ENCODE peak calls at places on chromosomes 11 and 22, in seven cellular contexts. One of them, this sample, is unnamed.

GRCh38 chr11:86537541-86538222 is 134.7 kb downstream of the ME3 start:
- DNase-seq in A172: no peak
- DNase-seq in ovary: no peak
- DNase-seq in NCI-H1105 treated with DMSO at 0.1 percent for 48 hours: no peak
- DNase-seq in Calu3: no peak
- DNase-seq in kidney tubule cell: no peak
- DNase-seq in CD8-positive, alpha-beta memory T cell: no peak
- DNase-seq in this sample: no peak

GRCh38 chr11:1757861-1758610 is 5.7 kb downstream of the CTSD start:
- DNase-seq in kidney tubule cell: no peak
- DNase-seq in ovary: no peak
- DNase-seq in CD8-positive, alpha-beta memory T cell: peak
- DNase-seq in NCI-H1105 treated with DMSO at 0.1 percent for 48 hours: no peak
- DNase-seq in A172: no peak
- DNase-seq in Calu3: no peak
- DNase-seq in this sample: no peak

GRCh38 chr11:88480217-88480616 is 142.7 kb upstream of the CTSC start:
- DNase-seq in Calu3: no peak
- DNase-seq in NCI-H1105 treated with DMSO at 0.1 percent for 48 hours: no peak
- DNase-seq in CD8-positive, alpha-beta memory T cell: no peak
- DNase-seq in A172: peak
- DNase-seq in kidney tubule cell: peak
- DNase-seq in ovary: no peak
- DNase-seq in this sample: peak

GRCh38 chr11:78418584-78419211 is 1.1 kb upstream of the GAB2 start:
- DNase-seq in ovary: no peak
- DNase-seq in NCI-H1105 treated with DMSO at 0.1 percent for 48 hours: no peak
- DNase-seq in A172: no peak
- DNase-seq in kidney tubule cell: no peak
- DNase-seq in Calu3: no peak
- DNase-seq in CD8-positive, alpha-beta memory T cell: no peak
- DNase-seq in this sample: peak

GRCh38 chr22:40624770-40625169 is 11.7 kb downstream of the MRTFA start:
- DNase-seq in ovary: no peak
- DNase-seq in CD8-positive, alpha-beta memory T cell: no peak
- DNase-seq in Calu3: no peak
- DNase-seq in NCI-H1105 treated with DMSO at 0.1 percent for 48 hours: no peak
- DNase-seq in A172: no peak
- DNase-seq in kidney tubule cell: peak
- DNase-seq in this sample: no peak

GRCh38 chr11:105181100-105181499 is 41.5 kb upstream of the CARD18 start:
- DNase-seq in CD8-positive, alpha-beta memory T cell: no peak
- DNase-seq in NCI-H1105 treated with DMSO at 0.1 percent for 48 hours: no peak
- DNase-seq in A172: peak
- DNase-seq in Calu3: no peak
- DNase-seq in ovary: no peak
- DNase-seq in kidney tubule cell: peak
- DNase-seq in this sample: peak

GRCh38 chr22:46609175-46609690 is 11.0 kb upstream of the GRAMD4 start:
- DNase-seq in ovary: no peak
- DNase-seq in kidney tubule cell: no peak
- DNase-seq in NCI-H1105 treated with DMSO at 0.1 percent for 48 hours: no peak
- DNase-seq in A172: no peak
- DNase-seq in CD8-positive, alpha-beta memory T cell: no peak
- DNase-seq in Calu3: peak
- DNase-seq in this sample: no peak

GRCh38 chr22:25054943-25055511 is 102.5 kb downstream of the KIAA1671 start:
- DNase-seq in A172: no peak
- DNase-seq in NCI-H1105 treated with DMSO at 0.1 percent for 48 hours: no peak
- DNase-seq in CD8-positive, alpha-beta memory T cell: peak
- DNase-seq in kidney tubule cell: peak
- DNase-seq in ovary: no peak
- DNase-seq in Calu3: no peak
- DNase-seq in this sample: peak

GRCh38 chr11:17473071-17473744 is 3.4 kb downstream of the ABCC8 start:
- DNase-seq in kidney tubule cell: peak
- DNase-seq in ovary: no peak
- DNase-seq in NCI-H1105 treated with DMSO at 0.1 percent for 48 hours: no peak
- DNase-seq in Calu3: peak
- DNase-seq in CD8-positive, alpha-beta memory T cell: no peak
- DNase-seq in A172: peak
- DNase-seq in this sample: peak

GRCh38 chr22:41976070-41976901 is 7.0 kb downstream of the SEPTIN3 start:
- DNase-seq in CD8-positive, alpha-beta memory T cell: peak
- DNase-seq in Calu3: peak
- DNase-seq in NCI-H1105 treated with DMSO at 0.1 percent for 48 hours: peak
- DNase-seq in ovary: no peak
- DNase-seq in A172: no peak
- DNase-seq in kidney tubule cell: no peak
- DNase-seq in this sample: no peak

GRCh38 chr22:49051491-49052022 is 776.1 kb downstream of the BRD1 start:
- DNase-seq in CD8-positive, alpha-beta memory T cell: no peak
- DNase-seq in A172: no peak
- DNase-seq in ovary: no peak
- DNase-seq in kidney tubule cell: no peak
- DNase-seq in Calu3: no peak
- DNase-seq in NCI-H1105 treated with DMSO at 0.1 percent for 48 hours: no peak
- DNase-seq in this sample: no peak

GRCh38 chr11:125451400-125452124 is 44.5 kb downstream of the FEZ1 start:
- DNase-seq in kidney tubule cell: peak
- DNase-seq in A172: peak
- DNase-seq in Calu3: peak
- DNase-seq in CD8-positive, alpha-beta memory T cell: no peak
- DNase-seq in ovary: peak
- DNase-seq in NCI-H1105 treated with DMSO at 0.1 percent for 48 hours: peak
- DNase-seq in this sample: peak

This sample was measured in renal cortical epithelial cell.